ENCODE peak calls at places on chromosomes 16 and 17, in eight cellular contexts. F is lung, H is A549, V is colonic mucosa, M is neural progenitor cell, W is suprapubic skin, D is fibroblast of lung, R is heart right ventricle. L is an unnamed sample.

GRCh38 chr16:49639739-49640388 is 216.0 kb downstream of the ZNF423 start:
- DNase-seq in W (no peak), M (peak), R (peak), V (peak), H (no peak), F (no peak), D (peak), L (peak)

GRCh38 chr16:88688013-88688778 is 1.9 kb upstream of the SNAI3 start:
- DNase-seq in V (peak), D (no peak), R (peak), W (no peak), H (no peak), M (peak), F (no peak), L (no peak)

GRCh38 chr16:2529961-2530628 is 1.1 kb downstream of the CEMP1 start:
- DNase-seq in W (no peak), D (no peak), R (no peak), V (no peak), M (no peak), F (peak), H (no peak), L (no peak)

GRCh38 chr16:86880316-86881117 is 302.2 kb downstream of the FOXL1 start:
- DNase-seq in R (no peak), V (no peak), H (no peak), D (peak), M (no peak), W (no peak), F (no peak), L (peak)

GRCh38 chr17:61599608-61600007 is 8.6 kb upstream of the NACA2 start:
- DNase-seq in V (no peak), F (no peak), H (no peak), R (no peak), W (no peak), M (no peak), D (no peak), L (no peak)

GRCh38 chr17:79023180-79023705 is 726 bp upstream of the C1QTNF1 start:
- DNase-seq in V (no peak), H (no peak), M (no peak), D (no peak), W (peak), R (no peak), F (no peak), L (no peak)

GRCh38 chr16:55499951-55500350 is 8.9 kb upstream of the LPCAT2 start:
- DNase-seq in R (no peak), V (peak), H (peak), M (peak), F (peak), D (peak), W (peak), L (peak)

GRCh38 chr17:44223574-44224046 is 4.1 kb upstream of the UBTF start:
- DNase-seq in H (no peak), W (no peak), V (peak), M (no peak), F (no peak), D (peak), R (no peak), L (peak)

GRCh38 chr17:71632328-71632727 is 488.5 kb upstream of the SOX9 start:
- DNase-seq in V (no peak), H (peak), R (no peak), D (peak), F (no peak), W (no peak), M (no peak), L (peak)

GRCh38 chr17:17364338-17364667 is 61.1 kb downstream of the NT5M start:
- DNase-seq in H (no peak), V (no peak), M (peak), D (no peak), R (no peak), W (no peak), F (no peak), L (no peak)

GRCh38 chr16:17058471-17058870 is 412.3 kb downstream of the XYLT1 start:
- DNase-seq in H (no peak), V (no peak), M (no peak), R (no peak), D (no peak), W (no peak), F (peak), L (no peak)

GRCh38 chr16:17061326-17061725 is 409.4 kb downstream of the XYLT1 start:
- DNase-seq in V (no peak), F (no peak), W (no peak), M (no peak), H (no peak), D (no peak), R (no peak), L (no peak)

GRCh38 chr16:17067882-17068281 is 402.9 kb downstream of the XYLT1 start:
- DNase-seq in F (no peak), H (no peak), V (no peak), R (no peak), M (no peak), W (no peak), D (no peak), L (no peak)

GRCh38 chr16:17063156-17063555 is 407.6 kb downstream of the XYLT1 start:
- DNase-seq in M (no peak), F (no peak), D (no peak), W (no peak), R (no peak), H (no peak), V (no peak), L (no peak)

DNA sequence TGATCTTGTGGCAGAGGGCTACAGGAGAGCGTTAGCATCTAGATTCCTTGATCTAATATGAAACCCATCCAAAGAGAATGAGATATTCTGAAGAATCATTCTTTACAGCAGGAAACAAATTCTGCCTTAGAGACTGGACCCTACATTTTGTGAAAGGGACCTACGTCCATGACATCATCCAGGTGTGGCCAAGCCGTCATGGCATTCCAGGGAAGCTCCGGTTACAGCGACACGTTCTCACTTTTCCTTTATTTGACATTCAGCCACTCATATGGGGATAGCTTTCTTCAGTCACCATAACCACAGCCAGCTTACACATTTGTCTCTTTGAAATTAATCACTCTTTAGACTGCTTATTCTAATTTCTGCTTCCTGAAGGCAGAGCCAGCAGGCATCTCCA is 408.1 kb downstream of the XYLT1 start:
- DNase-seq in F (no peak), M (no peak), R (no peak), H (no peak), V (no peak), D (no peak), W (no peak), L (no peak)
- H3K4me3 ChIP-seq in F (no peak), M (no peak), R (no peak), H (no peak), V (no peak), D (no peak), W (no peak), L (no peak)

DNA sequence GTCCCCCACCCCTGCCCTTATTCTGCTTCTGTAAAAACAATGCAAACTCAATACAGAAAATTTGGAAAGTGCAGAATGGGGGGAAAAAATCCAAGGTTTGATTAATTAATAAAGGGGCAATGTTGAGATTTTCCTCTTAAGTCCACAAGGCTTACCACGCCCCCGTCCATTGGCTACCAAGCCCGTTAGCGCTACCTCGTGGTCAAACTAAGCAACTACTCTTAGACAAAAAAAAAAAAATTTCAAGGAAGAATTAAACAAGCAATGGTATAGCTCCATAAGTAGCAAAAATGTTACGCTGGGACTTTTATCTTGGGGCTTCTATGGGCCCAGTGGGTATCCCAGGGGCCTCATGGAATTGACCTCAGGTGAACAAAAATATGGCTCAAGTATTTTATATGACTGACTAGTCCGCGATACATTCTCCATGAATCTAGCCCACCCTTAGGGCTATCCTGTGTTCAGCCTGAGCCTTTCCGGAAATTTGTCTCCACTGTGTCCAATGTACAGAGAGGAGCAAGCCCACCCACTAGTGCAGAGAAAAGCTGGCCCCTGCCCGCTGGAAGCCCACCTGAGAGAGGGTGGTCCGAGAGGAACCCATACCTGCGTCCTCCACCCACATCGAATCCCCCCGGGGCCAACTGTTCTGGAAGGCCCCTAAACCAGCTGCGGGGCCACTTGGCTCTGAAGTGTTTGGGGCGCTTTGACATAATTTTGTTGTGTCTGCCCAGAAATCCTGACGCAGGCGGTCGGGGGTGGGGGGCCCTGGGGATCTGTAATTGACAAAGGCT is 19.1 kb upstream of the TEX2 start:
- DNase-seq in M (peak), V (peak), D (peak), H (peak), R (peak), F (peak), W (no peak), L (peak)
- TF ChIP-seq CTCF in M (peak), V (peak), D (peak), H (peak), R (peak), F (peak), W (peak), L (peak)

DNA sequence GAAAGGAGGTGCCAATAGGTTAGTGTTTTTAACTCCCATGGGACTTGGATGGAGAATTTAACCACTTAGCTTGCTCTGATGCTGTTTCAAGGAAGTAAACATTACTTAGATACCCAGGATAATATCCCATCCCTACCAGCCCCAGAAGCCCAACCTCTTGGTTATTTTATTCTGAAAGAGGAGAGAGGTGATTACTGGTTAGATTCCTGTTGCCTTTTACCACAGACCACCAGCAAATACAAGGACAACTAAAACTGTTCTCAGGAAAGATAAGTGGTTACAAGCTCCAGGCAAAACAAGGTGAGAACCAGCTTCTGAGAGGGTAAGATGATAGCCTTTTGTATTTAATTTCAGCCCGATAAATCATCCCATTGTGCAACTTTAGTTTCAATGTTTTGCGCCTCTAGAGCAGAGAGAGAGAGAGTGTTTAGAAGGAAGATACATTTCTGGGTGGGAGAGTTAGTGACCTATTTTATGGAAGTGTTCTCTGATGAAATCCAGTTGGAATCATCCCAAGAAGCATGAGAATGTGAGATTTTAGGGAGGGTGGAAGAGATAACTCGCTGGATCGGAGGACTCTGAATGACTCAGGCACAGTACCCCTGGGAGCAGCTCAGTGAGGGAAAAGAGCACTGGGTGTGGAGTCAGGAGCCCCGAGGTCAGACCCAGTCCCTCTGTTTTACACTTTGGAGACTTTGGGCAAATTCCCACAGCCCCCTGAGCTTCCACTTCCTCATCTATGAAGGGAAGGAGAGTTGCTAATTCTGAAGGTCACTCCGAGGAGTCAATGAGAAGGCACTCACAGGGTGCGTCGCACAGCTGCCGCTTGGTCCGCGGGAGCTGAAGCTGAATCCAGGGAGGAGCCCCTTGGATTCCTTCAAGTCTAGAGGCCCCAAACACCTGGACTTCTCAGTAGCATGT is 12.1 kb downstream of the GLP2R start:
- DNase-seq in W (no peak), F (no peak), M (no peak), R (peak), D (peak), V (no peak), H (peak), L (peak)
- H3K4me3 ChIP-seq in W (no peak), F (no peak), M (no peak), R (no peak), D (peak), V (no peak), H (peak), L (no peak)

DNA sequence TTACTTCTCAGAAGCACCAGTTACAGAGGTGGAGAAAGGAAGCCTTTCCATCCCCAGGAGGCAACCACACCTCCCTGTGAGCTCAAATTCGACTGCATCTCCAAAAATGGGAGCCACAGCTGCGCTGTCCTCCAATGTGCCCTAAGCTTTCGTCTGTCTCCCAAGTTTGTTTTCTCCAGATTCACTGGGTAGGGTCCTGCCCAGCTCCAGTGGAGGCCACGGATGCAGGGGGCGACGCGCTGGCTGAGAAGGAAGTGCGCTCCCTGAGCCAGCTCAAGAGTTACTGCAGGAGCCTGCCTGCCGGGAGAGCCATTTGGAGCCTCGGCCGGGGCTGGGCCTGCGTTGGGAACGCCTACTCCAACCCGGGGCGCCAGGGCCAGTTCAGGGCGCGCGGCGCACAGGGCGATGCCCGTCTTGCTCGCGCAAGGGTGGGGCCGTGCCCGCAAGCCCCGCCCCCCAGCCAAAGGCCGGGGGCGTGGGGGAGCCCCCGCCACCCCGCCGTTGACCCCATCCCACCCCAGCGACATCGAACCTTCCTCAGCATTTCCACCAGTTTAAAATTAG is 19.5 kb downstream of the SIAH1 start:
- DNase-seq in V (peak), D (peak), H (peak), R (peak), W (peak), M (peak), F (peak), L (peak)
- TF ChIP-seq CTCF in V (no peak), D (no peak), H (no peak), R (peak), W (no peak), M (peak), F (no peak), L (no peak)

DNA sequence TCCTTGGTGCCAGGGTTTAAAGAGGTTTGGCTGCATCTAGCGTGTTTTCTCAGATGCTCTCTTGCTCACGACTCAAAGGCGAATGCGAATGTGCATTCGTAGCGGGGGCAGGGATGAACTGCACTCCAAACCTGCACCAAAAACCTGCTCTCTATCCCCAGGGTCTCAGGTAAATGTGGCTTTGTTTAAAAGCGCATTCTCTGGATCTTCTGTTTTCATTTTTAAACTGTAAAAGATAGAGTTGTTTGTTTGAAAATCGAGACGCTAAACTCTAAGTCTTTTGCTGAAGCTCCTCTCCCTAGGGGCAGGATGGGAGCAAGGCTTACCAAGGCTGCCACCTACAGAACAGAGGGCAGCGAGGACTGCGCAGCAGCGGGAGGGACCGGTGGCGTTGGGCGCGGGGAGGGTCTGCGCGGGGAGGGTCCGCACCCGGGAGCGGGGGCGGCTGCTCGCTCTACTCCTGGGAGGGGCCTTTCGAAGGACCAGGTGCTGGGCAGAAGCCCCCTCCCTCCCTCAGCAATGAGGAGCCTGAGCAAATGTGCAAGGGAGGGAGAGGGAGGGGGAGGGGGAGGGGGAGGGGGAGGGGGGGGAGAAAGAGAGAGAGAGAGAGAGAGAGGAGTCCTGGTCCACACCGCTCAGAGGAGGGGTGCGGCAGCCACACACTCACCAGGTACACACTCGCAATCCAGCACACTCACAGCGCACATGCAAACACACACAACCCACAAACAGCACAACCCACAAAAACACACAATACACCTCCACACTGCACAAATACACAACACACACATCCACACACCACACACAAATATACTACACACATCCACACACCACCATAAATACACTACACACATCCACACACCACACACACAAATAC is 142.8 kb downstream of the GRIN2A start:
- DNase-seq in D (no peak), M (peak), F (no peak), V (no peak), H (peak), W (no peak), R (peak), L (peak)
- H3K4me3 ChIP-seq in D (no peak), M (peak), F (no peak), V (no peak), H (no peak), W (peak), R (peak), L (no peak)

GRCh38 chr16:50839920-50840729 is 98.2 kb downstream of the CYLD start:
- DNase-seq in H (no peak), V (no peak), W (peak), R (no peak), M (peak), D (no peak), F (no peak), L (no peak)
- TF ChIP-seq CTCF in H (no peak), V (no peak), W (no peak), R (no peak), M (peak), D (no peak), F (no peak), L (no peak)

GRCh38 chr16:67277294-67277998 is 1.9 kb upstream of the PLEKHG4 start:
- DNase-seq in M (no peak), V (peak), H (peak), D (peak), F (peak), W (no peak), R (no peak), L (peak)
- H3K4me3 ChIP-seq in M (no peak), V (no peak), H (peak), D (peak), F (no peak), W (peak), R (no peak), L (peak)

DNA sequence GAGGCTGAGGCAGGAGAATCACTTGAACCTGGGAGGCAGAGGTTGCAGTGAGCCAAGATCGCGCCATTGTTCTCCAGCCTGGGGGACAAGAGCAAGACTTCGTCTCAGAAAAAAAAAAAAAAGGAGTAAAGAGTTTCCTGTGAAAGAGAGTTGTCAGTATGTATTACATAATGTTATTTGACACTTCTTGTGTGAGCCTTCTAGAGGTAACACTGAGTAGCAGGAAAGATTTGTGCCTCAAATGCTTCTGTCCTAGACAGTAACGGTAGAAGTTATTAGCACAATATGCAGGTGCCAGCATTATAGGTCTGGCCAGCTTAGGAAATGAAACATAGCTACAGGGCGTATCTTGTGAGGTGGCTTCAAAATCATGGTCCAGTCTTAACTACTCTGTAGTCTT is 6.2 kb downstream of the RPS6KB1 start:
- DNase-seq in W (no peak), M (no peak), V (no peak), D (peak), R (no peak), F (no peak), H (peak), L (peak)
- TF ChIP-seq CTCF in W (no peak), M (no peak), V (no peak), D (peak), R (no peak), F (no peak), H (no peak), L (peak)